ENCODE peak calls at places on chromosomes 4 and X, in ten cellular contexts. B is LHCN-M2, V is cerebellar cortex, C is keratinocyte, T is tibial artery, U is MM.1S, N is AML-193, J is choroid plexus epithelial cell, P is stomach, L is SJSA1. I is an unnamed sample.

GRCh38 chrX:45758738-45759397 is 558.2 kb upstream of the DIPK2B start:
- DNase-seq in B (peak; percentile 76), V (no peak), C (no peak), T (no peak), U (peak; percentile 74), N (no peak), J (peak; percentile 40), P (no peak), L (no peak), I (peak; percentile 49)

GRCh38 chr4:11843927-11844326 is 415.2 kb upstream of the HS3ST1 start:
- DNase-seq in B (no peak), V (no peak), C (no peak), T (no peak), U (no peak), N (no peak), J (no peak), P (no peak), L (no peak), I (no peak)

GRCh38 chr4:146522862-146523205 is 1.1 kb upstream of the SLC10A7 start:
- DNase-seq in B (peak; percentile 17), V (peak; percentile 56), C (no peak), T (no peak), U (no peak), N (peak; percentile 36), J (peak; percentile 14), P (no peak), L (no peak), I (no peak)

GRCh38 chr4:183249854-183250253 is 70.2 kb downstream of the CLDN22 start:
- DNase-seq in B (peak; percentile 32), V (peak; percentile 25), C (no peak), T (no peak), U (peak; percentile 42), N (no peak), J (peak; percentile 77), P (no peak), L (peak; percentile 26), I (peak; percentile 15)

GRCh38 chrX:150074175-150074574 is 135.9 kb upstream of the EOLA2 start:
- DNase-seq in B (no peak), V (no peak), C (no peak), T (no peak), U (no peak), N (no peak), J (peak; percentile 31), P (no peak), L (no peak), I (no peak)

GRCh38 chrX:120727503-120727902 is 97.6 kb upstream of the C1GALT1C1 start:
- DNase-seq in B (no peak), V (no peak), C (no peak), T (no peak), U (no peak), N (no peak), J (no peak), P (no peak), L (no peak), I (no peak)

GRCh38 chr4:64780664-64781063 is 371.4 kb upstream of the TECRL start:
- DNase-seq in B (no peak), V (no peak), C (no peak), T (no peak), U (no peak), N (no peak), J (no peak), P (no peak), L (no peak), I (no peak)

GRCh38 chrX:13376857-13377441 is 57.1 kb upstream of the ATXN3L start:
- DNase-seq in B (peak; percentile 98), V (no peak), C (peak; percentile 41), T (no peak), U (no peak), N (no peak), J (peak; percentile 96), P (no peak), L (peak; percentile 60), I (peak; percentile 78)

GRCh38 chrX:53223068-53223693 is 1.8 kb downstream of the KDM5C start:
- DNase-seq in B (no peak), V (peak; percentile 10), C (no peak), T (no peak), U (no peak), N (no peak), J (no peak), P (no peak), L (no peak), I (no peak)

GRCh38 chr4:6907658-6908191 is 1.9 kb upstream of the TBC1D14 start:
- DNase-seq in B (no peak), V (no peak), C (peak; percentile 13), T (no peak), U (no peak), N (no peak), J (peak; percentile 43), P (peak; percentile 73), L (no peak), I (peak; percentile 3)

GRCh38 chr4:145703850-145704528 is 24.0 kb downstream of the C4orf51 start:
- DNase-seq in B (no peak), V (no peak), C (no peak), T (no peak), U (no peak), N (no peak), J (no peak), P (no peak), L (no peak), I (no peak)

GRCh38 chr4:121100093-121100775 is 27.9 kb upstream of the NDNF start:
- DNase-seq in B (no peak), V (no peak), C (no peak), T (no peak), U (peak; percentile 63), N (no peak), J (no peak), P (no peak), L (no peak), I (no peak)

GRCh38 chr4:6290769-6291547 is 21.3 kb downstream of the WFS1 start:
- DNase-seq in B (no peak), V (no peak), C (no peak), T (no peak), U (no peak), N (no peak), J (no peak), P (no peak), L (no peak), I (no peak)

GRCh38 chr4:53490965-53491622 is 100.2 kb downstream of the LNX1 start:
- DNase-seq in B (peak; percentile 87), V (peak; percentile 28), C (peak; percentile 7), T (peak; percentile 69), U (peak; percentile 52), N (peak; percentile 22), J (peak; percentile 96), P (peak; percentile 38), L (peak; percentile 48), I (peak; percentile 71)

GRCh38 chr4:108018038-108018883 is 28.6 kb downstream of the HADH start:
- DNase-seq in B (peak; percentile 68), V (peak; percentile 81), C (peak; percentile 59), T (peak; percentile 87), U (peak; percentile 81), N (peak; percentile 36), J (peak; percentile 89), P (peak; percentile 86), L (peak; percentile 53), I (peak; percentile 28)

GRCh38 chrX:94058728-94059382 is 384.8 kb downstream of the FAM133A start:
- DNase-seq in B (no peak), V (peak; percentile 5), C (no peak), T (no peak), U (peak; percentile 37), N (no peak), J (peak; percentile 1), P (no peak), L (no peak), I (no peak)

GRCh38 chr4:87785858-87786509 is 13.4 kb upstream of the IBSP start:
- DNase-seq in B (no peak), V (no peak), C (no peak), T (no peak), U (no peak), N (no peak), J (no peak), P (no peak), L (no peak), I (no peak)

GRCh38 chr4:78781925-78782324 is 5.8 kb downstream of the BMP2K start:
- DNase-seq in B (no peak), V (no peak), C (no peak), T (no peak), U (no peak), N (peak; percentile 58), J (no peak), P (no peak), L (no peak), I (no peak)

GRCh38 chr4:57136281-57136680 is 26.1 kb upstream of the IGFBP7 start:
- DNase-seq in B (peak; percentile 64), V (no peak), C (no peak), T (no peak), U (no peak), N (no peak), J (peak; percentile 59), P (no peak), L (no peak), I (peak; percentile 54)

GRCh38 chrX:123184858-123185251 is 777 bp downstream of the GRIA3 start:
- DNase-seq in B (no peak), V (no peak), C (no peak), T (peak; percentile 21), U (no peak), N (no peak), J (no peak), P (no peak), L (no peak), I (no peak)

GRCh38 chr4:17142232-17142711 is 243.8 kb upstream of the LDB2 start:
- DNase-seq in B (no peak), V (no peak), C (no peak), T (no peak), U (no peak), N (no peak), J (peak; percentile 94), P (no peak), L (peak; percentile 96), I (peak; percentile 86)

GRCh38 chrX:123084797-123085196 is 99.3 kb upstream of the GRIA3 start:
- DNase-seq in B (no peak), V (no peak), C (no peak), T (no peak), U (no peak), N (no peak), J (peak; percentile 71), P (no peak), L (no peak), I (no peak)

GRCh38 chr4:119321921-119322687 is at the start of gene FABP2:
- DNase-seq in B (no peak), V (no peak), C (no peak), T (no peak), U (no peak), N (no peak), J (no peak), P (no peak), L (no peak), I (no peak)

GRCh38 chr4:67483868-67484602 is 61.3 kb downstream of the CENPC start:
- DNase-seq in B (peak; percentile 33), V (no peak), C (no peak), T (no peak), U (no peak), N (no peak), J (peak; percentile 92), P (no peak), L (peak; percentile 24), I (peak; percentile 22)

GRCh38 chr4:41212221-41213203 is 1.8 kb downstream of the APBB2 start:
- DNase-seq in B (peak; percentile 85), V (peak; percentile 43), C (no peak), T (peak; percentile 42), U (no peak), N (no peak), J (peak; percentile 85), P (peak; percentile 47), L (peak; percentile 16), I (peak; percentile 62)

GRCh38 chrX:96052078-96052477 is 632.6 kb upstream of the DIAPH2 start:
- DNase-seq in B (no peak), V (no peak), C (no peak), T (no peak), U (no peak), N (no peak), J (no peak), P (no peak), L (no peak), I (no peak)

GRCh38 chr4:40577588-40578253 is 51.9 kb downstream of the RBM47 start:
- DNase-seq in B (no peak), V (no peak), C (no peak), T (no peak), U (no peak), N (no peak), J (no peak), P (no peak), L (no peak), I (no peak)